ENCODE peak calls at places on chromosomes 5 and 9, in seven cellular contexts. One of them, this sample, is unnamed.

GRCh38 chr9:15372385-15373200 is 50.1 kb upstream of the SNAPC3 start:
- DNase-seq in adrenal gland: no peak
- DNase-seq in naive thymus-derived CD4-positive, alpha-beta T cell: no peak
- DNase-seq in pons: no peak
- DNase-seq in GM23338: no peak
- DNase-seq in psoas muscle: no peak
- DNase-seq in NCI-H524: no peak
- DNase-seq in this sample: no peak

GRCh38 chr9:125609744-125610143 is 97.3 kb downstream of the MAPKAP1 start:
- DNase-seq in adrenal gland: no peak
- DNase-seq in naive thymus-derived CD4-positive, alpha-beta T cell: no peak
- DNase-seq in pons: no peak
- DNase-seq in GM23338: no peak
- DNase-seq in psoas muscle: no peak
- DNase-seq in NCI-H524: no peak
- DNase-seq in this sample: no peak

GRCh38 chr5:180803181-180804128 is 849 bp upstream of the MGAT1 start:
- DNase-seq in adrenal gland: peak
- DNase-seq in naive thymus-derived CD4-positive, alpha-beta T cell: peak
- DNase-seq in pons: peak
- DNase-seq in GM23338: peak
- DNase-seq in psoas muscle: peak
- DNase-seq in NCI-H524: no peak
- DNase-seq in this sample: peak

GRCh38 chr5:81361600-81361999 is 32.3 kb downstream of the ACOT12 start:
- DNase-seq in adrenal gland: no peak
- DNase-seq in naive thymus-derived CD4-positive, alpha-beta T cell: no peak
- DNase-seq in pons: no peak
- DNase-seq in GM23338: no peak
- DNase-seq in psoas muscle: no peak
- DNase-seq in NCI-H524: peak
- DNase-seq in this sample: no peak

GRCh38 chr5:127290946-127291763 is 559 bp downstream of the MEGF10 start:
- DNase-seq in adrenal gland: no peak
- DNase-seq in naive thymus-derived CD4-positive, alpha-beta T cell: no peak
- DNase-seq in pons: peak
- DNase-seq in GM23338: peak
- DNase-seq in psoas muscle: peak
- DNase-seq in NCI-H524: no peak
- DNase-seq in this sample: no peak

GRCh38 chr9:92726348-92726747 is 38.3 kb downstream of the BICD2 start:
- DNase-seq in adrenal gland: peak
- DNase-seq in naive thymus-derived CD4-positive, alpha-beta T cell: no peak
- DNase-seq in pons: no peak
- DNase-seq in GM23338: no peak
- DNase-seq in psoas muscle: no peak
- DNase-seq in NCI-H524: no peak
- DNase-seq in this sample: no peak

GRCh38 chr5:163696270-163696887 is 191.0 kb downstream of the MAT2B start:
- DNase-seq in adrenal gland: peak
- DNase-seq in naive thymus-derived CD4-positive, alpha-beta T cell: no peak
- DNase-seq in pons: peak
- DNase-seq in GM23338: peak
- DNase-seq in psoas muscle: no peak
- DNase-seq in NCI-H524: peak
- DNase-seq in this sample: no peak

GRCh38 chr9:34485822-34486221 is 27.2 kb downstream of the DNAI1 start:
- DNase-seq in adrenal gland: no peak
- DNase-seq in naive thymus-derived CD4-positive, alpha-beta T cell: no peak
- DNase-seq in pons: no peak
- DNase-seq in GM23338: no peak
- DNase-seq in psoas muscle: no peak
- DNase-seq in NCI-H524: no peak
- DNase-seq in this sample: no peak

GRCh38 chr5:108398964-108399363 is 17.1 kb upstream of the FBXL17 start:
- DNase-seq in adrenal gland: no peak
- DNase-seq in naive thymus-derived CD4-positive, alpha-beta T cell: no peak
- DNase-seq in pons: no peak
- DNase-seq in GM23338: peak
- DNase-seq in psoas muscle: no peak
- DNase-seq in NCI-H524: no peak
- DNase-seq in this sample: no peak

GRCh38 chr5:71810023-71810422 is 90.9 kb downstream of the CARTPT start:
- DNase-seq in adrenal gland: no peak
- DNase-seq in naive thymus-derived CD4-positive, alpha-beta T cell: no peak
- DNase-seq in pons: no peak
- DNase-seq in GM23338: no peak
- DNase-seq in psoas muscle: no peak
- DNase-seq in NCI-H524: no peak
- DNase-seq in this sample: no peak

GRCh38 chr5:138594305-138595058 is 19.3 kb upstream of the HSPA9 start:
- DNase-seq in adrenal gland: no peak
- DNase-seq in naive thymus-derived CD4-positive, alpha-beta T cell: no peak
- DNase-seq in pons: no peak
- DNase-seq in GM23338: peak
- DNase-seq in psoas muscle: no peak
- DNase-seq in NCI-H524: no peak
- DNase-seq in this sample: no peak

This sample was measured in uterus.